ENCODE peak calls at places on chromosomes 13 and 19, in five cellular contexts. B, K, L, U and J are unnamed samples.

GRCh38 chr19:11948646-11949045 is 16.2 kb upstream of the ZNF763 start:
- DNase-seq in K (no peak), L (no peak), B (no peak), U (no peak), J (no peak)

GRCh38 chr13:110157718-110158117 is 149.2 kb downstream of the COL4A1 start:
- DNase-seq in K (no peak), U (no peak), B (no peak), L (no peak), J (no peak)

GRCh38 chr13:73913043-73913740 is 221.0 kb downstream of the KLF12 start:
- DNase-seq in K (no peak), L (peak), B (no peak), U (peak), J (no peak)

GRCh38 chr19:4522291-4523002 is 4.2 kb upstream of the PLIN4 start:
- DNase-seq in L (no peak), U (no peak), B (no peak), K (no peak), J (no peak)

GRCh38 chr19:10780368-10780767 is 55.6 kb downstream of the TMED1 start:
- DNase-seq in L (peak), K (no peak), U (peak), B (no peak), J (no peak)

GRCh38 chr13:114174529-114174941 is 4.5 kb upstream of the CFAP97D2 start:
- DNase-seq in L (peak), B (no peak), U (peak), K (no peak), J (no peak)

GRCh38 chr19:43639507-43640423 is at the start of gene CADM4:
- DNase-seq in B (peak), L (no peak), K (peak), U (no peak), J (peak)

GRCh38 chr19:21084343-21084742 is 2.3 kb downstream of the ZNF714 start:
- DNase-seq in B (no peak), U (peak), L (peak), K (no peak), J (no peak)

GRCh38 chr19:55454787-55455243 is 6.6 kb downstream of the ISOC2 start:
- DNase-seq in L (peak), B (no peak), K (peak), U (peak), J (no peak)

GRCh38 chr13:111177081-111177711 is 62.1 kb downstream of the ARHGEF7 start:
- DNase-seq in L (peak), U (peak), B (no peak), K (no peak), J (no peak)

GRCh38 chr19:35911173-35911572 is 3.1 kb upstream of the TYROBP start:
- DNase-seq in B (no peak), K (no peak), U (no peak), L (no peak), J (no peak)

GRCh38 chr13:114194853-114195252 is 15.8 kb downstream of the CFAP97D2 start:
- DNase-seq in L (no peak), B (no peak), K (no peak), U (no peak), J (no peak)

GRCh38 chr19:850221-850978 is 1.7 kb upstream of the ELANE start:
- DNase-seq in K (no peak), U (peak), B (no peak), L (peak), J (no peak)

GRCh38 chr13:68850160-68850559 is 1257.5 kb upstream of the ATXN8OS start:
- DNase-seq in L (no peak), B (no peak), K (no peak), U (no peak), J (no peak)

GRCh38 chr19:54128441-54128725 is 9.2 kb upstream of the CNOT3 start:
- DNase-seq in U (no peak), B (no peak), K (no peak), L (no peak), J (no peak)

GRCh38 chr13:30652746-30653145 is 35.0 kb downstream of the USPL1 start:
- DNase-seq in K (no peak), L (no peak), B (no peak), U (no peak), J (no peak)

GRCh38 chr19:51821511-51821910 is 26.6 kb downstream of the FPR3 start:
- DNase-seq in K (no peak), B (no peak), L (no peak), U (no peak), J (no peak)

GRCh38 chr13:50376895-50377575 is 361.8 kb downstream of the KCNRG start:
- DNase-seq in U (no peak), B (no peak), L (no peak), K (no peak), J (no peak)